ENCODE peak calls at places on chromosome X, in ten cellular contexts. One of them, this sample, is unnamed.

GRCh38 chrX:153913211-153913610 is 8.7 kb downstream of the AVPR2 start:
- DNase-seq in stomach: no peak
- DNase-seq in SK-N-SH: no peak
- DNase-seq in HCT116: no peak
- DNase-seq in endothelial cell of umbilical vein: no peak
- DNase-seq in upper lobe of left lung: no peak
- DNase-seq in K562: no peak
- DNase-seq in GM23338: no peak
- DNase-seq in Panc1: no peak
- DNase-seq in transverse colon: no peak
- DNase-seq in this sample: no peak

GRCh38 chrX:23844502-23845138 is 61.6 kb downstream of the SAT1 start:
- DNase-seq in stomach: peak; percentile 29
- DNase-seq in SK-N-SH: peak; percentile 41
- DNase-seq in HCT116: no peak
- DNase-seq in endothelial cell of umbilical vein: peak; percentile 83
- DNase-seq in upper lobe of left lung: peak; percentile 28
- DNase-seq in K562: peak; percentile 29
- DNase-seq in GM23338: no peak
- DNase-seq in Panc1: no peak
- DNase-seq in transverse colon: peak; percentile 49
- DNase-seq in this sample: no peak

GRCh38 chrX:102126863-102127262 is 1.4 kb downstream of the TCEAL2 start:
- DNase-seq in stomach: no peak
- DNase-seq in SK-N-SH: no peak
- DNase-seq in HCT116: no peak
- DNase-seq in endothelial cell of umbilical vein: no peak
- DNase-seq in upper lobe of left lung: no peak
- DNase-seq in K562: no peak
- DNase-seq in GM23338: peak; percentile 9
- DNase-seq in Panc1: no peak
- DNase-seq in transverse colon: no peak
- DNase-seq in this sample: no peak

GRCh38 chrX:103658681-103659433 is 27.6 kb downstream of the MORF4L2 start:
- DNase-seq in stomach: no peak
- DNase-seq in SK-N-SH: no peak
- DNase-seq in HCT116: no peak
- DNase-seq in endothelial cell of umbilical vein: no peak
- DNase-seq in upper lobe of left lung: no peak
- DNase-seq in K562: no peak
- DNase-seq in GM23338: no peak
- DNase-seq in Panc1: no peak
- DNase-seq in transverse colon: no peak
- DNase-seq in this sample: no peak

GRCh38 chrX:92351531-92351930 is 572.4 kb downstream of the PCDH11X start:
- DNase-seq in stomach: no peak
- DNase-seq in SK-N-SH: no peak
- DNase-seq in HCT116: no peak
- DNase-seq in endothelial cell of umbilical vein: no peak
- DNase-seq in upper lobe of left lung: no peak
- DNase-seq in K562: no peak
- DNase-seq in GM23338: no peak
- DNase-seq in Panc1: no peak
- DNase-seq in transverse colon: no peak
- DNase-seq in this sample: no peak

GRCh38 chrX:109889289-109890006 is 113.5 kb upstream of the TMEM164 start:
- DNase-seq in stomach: no peak
- DNase-seq in SK-N-SH: no peak
- DNase-seq in HCT116: no peak
- DNase-seq in endothelial cell of umbilical vein: no peak
- DNase-seq in upper lobe of left lung: peak; percentile 24
- DNase-seq in K562: peak; percentile 42
- DNase-seq in GM23338: peak; percentile 11
- DNase-seq in Panc1: no peak
- DNase-seq in transverse colon: no peak
- DNase-seq in this sample: no peak

GRCh38 chrX:67619253-67619652 is 75.4 kb downstream of the AR start:
- DNase-seq in stomach: no peak
- DNase-seq in SK-N-SH: no peak
- DNase-seq in HCT116: no peak
- DNase-seq in endothelial cell of umbilical vein: peak; percentile 66
- DNase-seq in upper lobe of left lung: no peak
- DNase-seq in K562: no peak
- DNase-seq in GM23338: no peak
- DNase-seq in Panc1: no peak
- DNase-seq in transverse colon: no peak
- DNase-seq in this sample: no peak

GRCh38 chrX:49995795-49996455 is 73.5 kb downstream of the CLCN5 start:
- DNase-seq in stomach: no peak
- DNase-seq in SK-N-SH: no peak
- DNase-seq in HCT116: no peak
- DNase-seq in endothelial cell of umbilical vein: no peak
- DNase-seq in upper lobe of left lung: no peak
- DNase-seq in K562: no peak
- DNase-seq in GM23338: no peak
- DNase-seq in Panc1: no peak
- DNase-seq in transverse colon: no peak
- DNase-seq in this sample: no peak

GRCh38 chrX:153417637-153418036 is 6.4 kb downstream of the ZFP92 start:
- DNase-seq in stomach: no peak
- DNase-seq in SK-N-SH: no peak
- DNase-seq in HCT116: no peak
- DNase-seq in endothelial cell of umbilical vein: no peak
- DNase-seq in upper lobe of left lung: no peak
- DNase-seq in K562: no peak
- DNase-seq in GM23338: no peak
- DNase-seq in Panc1: no peak
- DNase-seq in transverse colon: no peak
- DNase-seq in this sample: no peak

GRCh38 chrX:125293792-125294780 is 25.6 kb upstream of the TEX13C start:
- DNase-seq in stomach: no peak
- DNase-seq in SK-N-SH: no peak
- DNase-seq in HCT116: no peak
- DNase-seq in endothelial cell of umbilical vein: no peak
- DNase-seq in upper lobe of left lung: no peak
- DNase-seq in K562: no peak
- DNase-seq in GM23338: no peak
- DNase-seq in Panc1: no peak
- DNase-seq in transverse colon: no peak
- DNase-seq in this sample: no peak

GRCh38 chrX:15511563-15511962 is 11.0 kb downstream of the BMX start:
- DNase-seq in stomach: no peak
- DNase-seq in SK-N-SH: no peak
- DNase-seq in HCT116: no peak
- DNase-seq in endothelial cell of umbilical vein: peak; percentile 80
- DNase-seq in upper lobe of left lung: no peak
- DNase-seq in K562: no peak
- DNase-seq in GM23338: peak; percentile 4
- DNase-seq in Panc1: no peak
- DNase-seq in transverse colon: no peak
- DNase-seq in this sample: no peak

DNA sequence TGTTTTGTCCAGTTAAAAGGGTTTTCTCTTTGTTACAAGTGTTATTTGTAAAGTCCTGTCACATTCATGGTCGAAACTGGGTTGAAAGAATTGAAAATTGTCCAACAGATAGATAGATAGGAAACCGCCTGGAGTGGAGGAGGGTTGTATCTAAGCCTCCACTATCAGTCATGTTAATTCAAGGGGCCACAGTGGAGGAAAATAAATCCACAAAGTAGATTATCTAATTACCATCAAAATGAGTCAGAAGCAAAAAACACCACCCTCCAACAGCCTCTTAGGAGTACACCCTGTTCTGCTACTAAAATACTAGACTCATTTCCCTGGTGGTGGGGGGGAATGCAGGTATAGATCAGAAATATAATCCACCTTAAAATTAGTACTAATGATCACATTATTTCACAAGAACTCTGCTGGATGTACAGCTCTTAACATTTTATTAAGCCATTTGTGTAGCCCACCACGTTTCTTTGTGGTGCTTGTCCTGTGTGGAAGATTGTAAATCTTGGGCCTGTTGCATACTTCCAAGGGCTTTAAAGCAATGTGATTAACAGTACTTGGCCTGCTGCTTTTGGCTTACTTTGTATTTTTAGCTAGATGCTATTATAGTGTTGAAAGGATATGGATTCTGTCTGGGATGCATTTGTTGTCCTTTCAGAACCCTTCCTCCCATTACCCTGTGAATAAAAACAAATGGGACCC is 26.8 kb downstream of the RBBP7 start:
- DNase-seq in stomach: no peak
- DNase-seq in SK-N-SH: no peak
- DNase-seq in HCT116: no peak
- DNase-seq in endothelial cell of umbilical vein: no peak
- DNase-seq in upper lobe of left lung: no peak
- DNase-seq in K562: no peak
- DNase-seq in GM23338: no peak
- DNase-seq in Panc1: no peak
- DNase-seq in transverse colon: no peak
- DNase-seq in this sample: no peak
- H3K36me3 ChIP-seq in stomach: peaks cover 99% of the 10 kb centered on the region
- H3K36me3 ChIP-seq in SK-N-SH: peaks cover 75% of the 10 kb centered on the region
- H3K36me3 ChIP-seq in HCT116: peaks cover 9% of the 10 kb centered on the region
- H3K36me3 ChIP-seq in endothelial cell of umbilical vein: peaks cover 2% of the 10 kb centered on the region
- H3K36me3 ChIP-seq in upper lobe of left lung: peaks cover 27% of the 10 kb centered on the region
- H3K36me3 ChIP-seq in K562: peaks cover 90% of the 10 kb centered on the region
- H3K36me3 ChIP-seq in GM23338: peaks cover 10% of the 10 kb centered on the region
- H3K36me3 ChIP-seq in Panc1: no peaks in the 10 kb centered on the region
- H3K36me3 ChIP-seq in transverse colon: no peaks in the 10 kb centered on the region
- H3K36me3 ChIP-seq in this sample: peaks cover 6% of the 10 kb centered on the region

DNA sequence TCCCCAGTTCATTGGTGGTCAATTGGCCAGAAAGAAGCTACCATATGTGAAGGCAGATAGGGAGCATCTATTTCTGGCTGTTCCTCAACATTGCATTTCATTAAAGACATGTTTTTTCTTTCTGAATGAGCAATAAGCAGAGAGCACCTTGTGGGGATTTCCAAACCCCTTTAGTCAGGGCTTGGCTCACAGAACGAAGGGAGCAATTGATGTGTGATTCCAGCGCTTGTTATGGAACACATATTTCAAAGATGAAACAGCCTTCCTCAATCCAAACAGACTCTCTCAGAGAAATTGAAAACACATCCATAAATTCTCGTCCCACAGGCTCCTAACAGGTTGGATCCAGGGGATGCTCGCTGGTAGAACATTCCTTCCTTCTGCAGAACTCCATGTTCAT is 84.1 kb downstream of the CLCN4 start:
- DNase-seq in stomach: no peak
- DNase-seq in SK-N-SH: no peak
- DNase-seq in HCT116: no peak
- DNase-seq in endothelial cell of umbilical vein: no peak
- DNase-seq in upper lobe of left lung: no peak
- DNase-seq in K562: no peak
- DNase-seq in GM23338: no peak
- DNase-seq in Panc1: no peak
- DNase-seq in transverse colon: no peak
- DNase-seq in this sample: no peak
- TF ChIP-seq POLR2AphosphoS5 in stomach: no peak
- TF ChIP-seq POLR2AphosphoS5 in SK-N-SH: no peak
- TF ChIP-seq POLR2AphosphoS5 in HCT116: no peak
- TF ChIP-seq POLR2AphosphoS5 in endothelial cell of umbilical vein: no peak
- TF ChIP-seq POLR2AphosphoS5 in upper lobe of left lung: no peak
- TF ChIP-seq POLR2AphosphoS5 in K562: no peak
- TF ChIP-seq POLR2AphosphoS5 in GM23338: no peak
- TF ChIP-seq POLR2AphosphoS5 in Panc1: no peak
- TF ChIP-seq POLR2AphosphoS5 in transverse colon: no peak
- TF ChIP-seq POLR2AphosphoS5 in this sample: no peak

GRCh38 chrX:130224810-130225209 is 43.9 kb downstream of the ZNF280C start:
- DNase-seq in stomach: no peak
- DNase-seq in SK-N-SH: no peak
- DNase-seq in HCT116: no peak
- DNase-seq in endothelial cell of umbilical vein: no peak
- DNase-seq in upper lobe of left lung: no peak
- DNase-seq in K562: no peak
- DNase-seq in GM23338: no peak
- DNase-seq in Panc1: no peak
- DNase-seq in transverse colon: no peak
- DNase-seq in this sample: no peak

GRCh38 chrX:130228871-130229270 is 39.8 kb downstream of the ZNF280C start:
- DNase-seq in stomach: no peak
- DNase-seq in SK-N-SH: no peak
- DNase-seq in HCT116: no peak
- DNase-seq in endothelial cell of umbilical vein: no peak
- DNase-seq in upper lobe of left lung: no peak
- DNase-seq in K562: no peak
- DNase-seq in GM23338: no peak
- DNase-seq in Panc1: no peak
- DNase-seq in transverse colon: no peak
- DNase-seq in this sample: no peak
- H3K36me3 ChIP-seq in stomach: peaks cover 13% of the 10 kb centered on the region
- H3K36me3 ChIP-seq in SK-N-SH: peaks cover 52% of the 10 kb centered on the region
- H3K36me3 ChIP-seq in HCT116: no peaks in the 10 kb centered on the region
- H3K36me3 ChIP-seq in endothelial cell of umbilical vein: no peaks in the 10 kb centered on the region
- H3K36me3 ChIP-seq in upper lobe of left lung: no peaks in the 10 kb centered on the region
- H3K36me3 ChIP-seq in K562: peaks cover 43% of the 10 kb centered on the region
- H3K36me3 ChIP-seq in GM23338: peaks cover 19% of the 10 kb centered on the region
- H3K36me3 ChIP-seq in Panc1: peaks cover 11% of the 10 kb centered on the region
- H3K36me3 ChIP-seq in transverse colon: no peaks in the 10 kb centered on the region
- H3K36me3 ChIP-seq in this sample: no peaks in the 10 kb centered on the region

GRCh38 chrX:16603822-16604221 is 46.1 kb upstream of the S100G start:
- DNase-seq in stomach: no peak
- DNase-seq in SK-N-SH: no peak
- DNase-seq in HCT116: no peak
- DNase-seq in endothelial cell of umbilical vein: peak; percentile 35
- DNase-seq in upper lobe of left lung: no peak
- DNase-seq in K562: no peak
- DNase-seq in GM23338: no peak
- DNase-seq in Panc1: no peak
- DNase-seq in transverse colon: no peak
- DNase-seq in this sample: no peak

GRCh38 chrX:16604300-16604699 is 45.7 kb upstream of the S100G start:
- DNase-seq in stomach: no peak
- DNase-seq in SK-N-SH: no peak
- DNase-seq in HCT116: no peak
- DNase-seq in endothelial cell of umbilical vein: peak; percentile 1
- DNase-seq in upper lobe of left lung: no peak
- DNase-seq in K562: no peak
- DNase-seq in GM23338: no peak
- DNase-seq in Panc1: no peak
- DNase-seq in transverse colon: no peak
- DNase-seq in this sample: no peak

GRCh38 chrX:16606142-16606720 is 43.7 kb upstream of the S100G start:
- DNase-seq in stomach: no peak
- DNase-seq in SK-N-SH: no peak
- DNase-seq in HCT116: no peak
- DNase-seq in endothelial cell of umbilical vein: no peak
- DNase-seq in upper lobe of left lung: no peak
- DNase-seq in K562: no peak
- DNase-seq in GM23338: no peak
- DNase-seq in Panc1: no peak
- DNase-seq in transverse colon: no peak
- DNase-seq in this sample: no peak

DNA sequence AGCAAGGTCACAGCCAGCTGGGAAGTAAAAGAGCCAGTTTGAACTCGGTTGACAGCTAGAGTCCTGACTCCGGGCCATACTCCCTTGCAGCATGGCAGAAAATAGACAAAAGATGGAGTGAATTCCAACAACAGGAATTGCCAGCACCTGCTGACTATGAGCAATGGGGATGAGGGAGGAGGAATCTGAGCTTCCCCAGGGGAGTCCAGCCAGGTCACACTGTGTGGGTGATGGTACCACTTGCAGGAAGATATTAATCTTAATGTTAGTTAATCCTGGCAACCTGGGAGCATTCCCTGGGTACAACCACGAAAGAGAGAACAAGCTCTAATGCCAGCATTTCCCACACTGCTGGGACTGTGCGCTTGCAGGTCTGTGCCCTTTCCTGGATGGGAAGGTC is 48.1 kb upstream of the S100G start:
- DNase-seq in stomach: no peak
- DNase-seq in SK-N-SH: no peak
- DNase-seq in HCT116: no peak
- DNase-seq in endothelial cell of umbilical vein: no peak
- DNase-seq in upper lobe of left lung: no peak
- DNase-seq in K562: no peak
- DNase-seq in GM23338: no peak
- DNase-seq in Panc1: no peak
- DNase-seq in transverse colon: no peak
- DNase-seq in this sample: no peak
- TF ChIP-seq POLR2AphosphoS5 in stomach: no peak
- TF ChIP-seq POLR2AphosphoS5 in SK-N-SH: no peak
- TF ChIP-seq POLR2AphosphoS5 in HCT116: no peak
- TF ChIP-seq POLR2AphosphoS5 in endothelial cell of umbilical vein: no peak
- TF ChIP-seq POLR2AphosphoS5 in upper lobe of left lung: no peak
- TF ChIP-seq POLR2AphosphoS5 in K562: no peak
- TF ChIP-seq POLR2AphosphoS5 in GM23338: no peak
- TF ChIP-seq POLR2AphosphoS5 in Panc1: no peak
- TF ChIP-seq POLR2AphosphoS5 in transverse colon: no peak
- TF ChIP-seq POLR2AphosphoS5 in this sample: no peak